ENCODE peak calls at places on chromosomes 3 and 15, in five cellular contexts. One of them, this sample, is unnamed.

GRCh38 chr15:39786444-39787056 is 3.9 kb upstream of the FSIP1 start:
- DNase-seq in endothelial cell: no peak
- DNase-seq in HS-5: peak
- DNase-seq in RWPE1: peak
- DNase-seq in AG04450: peak
- DNase-seq in this sample: no peak

GRCh38 chr3:12909710-12910109 is 68.3 kb upstream of the RPL32 start:
- DNase-seq in endothelial cell: no peak
- DNase-seq in HS-5: no peak
- DNase-seq in RWPE1: no peak
- DNase-seq in AG04450: no peak
- DNase-seq in this sample: no peak

GRCh38 chr3:179852117-179852886 is 184.4 kb downstream of the PEX5L start:
- DNase-seq in endothelial cell: no peak
- DNase-seq in HS-5: peak
- DNase-seq in RWPE1: no peak
- DNase-seq in AG04450: peak
- DNase-seq in this sample: no peak

GRCh38 chr3:129233538-129233937 is 15.9 kb upstream of the COPG1 start:
- DNase-seq in endothelial cell: no peak
- DNase-seq in HS-5: no peak
- DNase-seq in RWPE1: no peak
- DNase-seq in AG04450: no peak
- DNase-seq in this sample: no peak

GRCh38 chr15:57505949-57506391 is 85.7 kb upstream of the MYZAP start:
- DNase-seq in endothelial cell: no peak
- DNase-seq in HS-5: no peak
- DNase-seq in RWPE1: peak
- DNase-seq in AG04450: no peak
- DNase-seq in this sample: no peak

GRCh38 chr3:126355777-126356372 is 1.3 kb downstream of the KLF15 start:
- DNase-seq in endothelial cell: peak
- DNase-seq in HS-5: no peak
- DNase-seq in RWPE1: peak
- DNase-seq in AG04450: no peak
- DNase-seq in this sample: peak

GRCh38 chr3:18423401-18424212 is 1.5 kb downstream of the SATB1 start:
- DNase-seq in endothelial cell: peak
- DNase-seq in HS-5: no peak
- DNase-seq in RWPE1: no peak
- DNase-seq in AG04450: no peak
- DNase-seq in this sample: no peak

GRCh38 chr15:62745621-62746180 is 296.8 kb upstream of the TPM1 start:
- DNase-seq in endothelial cell: no peak
- DNase-seq in HS-5: no peak
- DNase-seq in RWPE1: no peak
- DNase-seq in AG04450: no peak
- DNase-seq in this sample: no peak

GRCh38 chr15:84681822-84682221 is 23.8 kb upstream of the NMB start:
- DNase-seq in endothelial cell: no peak
- DNase-seq in HS-5: no peak
- DNase-seq in RWPE1: no peak
- DNase-seq in AG04450: no peak
- DNase-seq in this sample: no peak

GRCh38 chr3:153209596-153209995 is 47.6 kb downstream of the RAP2B start:
- DNase-seq in endothelial cell: peak
- DNase-seq in HS-5: peak
- DNase-seq in RWPE1: peak
- DNase-seq in AG04450: no peak
- DNase-seq in this sample: peak

GRCh38 chr3:61194892-61195538 is 56.2 kb downstream of the FHIT start:
- DNase-seq in endothelial cell: no peak
- DNase-seq in HS-5: no peak
- DNase-seq in RWPE1: no peak
- DNase-seq in AG04450: no peak
- DNase-seq in this sample: no peak

GRCh38 chr3:74631771-74632170 is 17.3 kb upstream of the CNTN3 start:
- DNase-seq in endothelial cell: no peak
- DNase-seq in HS-5: no peak
- DNase-seq in RWPE1: no peak
- DNase-seq in AG04450: no peak
- DNase-seq in this sample: no peak

GRCh38 chr15:48888209-48888608 is 10.3 kb downstream of the EID1 start:
- DNase-seq in endothelial cell: no peak
- DNase-seq in HS-5: no peak
- DNase-seq in RWPE1: no peak
- DNase-seq in AG04450: no peak
- DNase-seq in this sample: no peak

GRCh38 chr3:76078101-76078500 is 292.8 kb upstream of the ZNF717 start:
- DNase-seq in endothelial cell: no peak
- DNase-seq in HS-5: no peak
- DNase-seq in RWPE1: no peak
- DNase-seq in AG04450: no peak
- DNase-seq in this sample: no peak

GRCh38 chr15:31485911-31486461 is 159.4 kb downstream of the KLF13 start:
- DNase-seq in endothelial cell: no peak
- DNase-seq in HS-5: no peak
- DNase-seq in RWPE1: no peak
- DNase-seq in AG04450: no peak
- DNase-seq in this sample: no peak

GRCh38 chr3:189630667-189631372 is 369 bp upstream of the TP63 start:
- DNase-seq in endothelial cell: no peak
- DNase-seq in HS-5: no peak
- DNase-seq in RWPE1: no peak
- DNase-seq in AG04450: no peak
- DNase-seq in this sample: no peak

GRCh38 chr15:51369451-51369761 is 28.0 kb downstream of the GLDN start:
- DNase-seq in endothelial cell: no peak
- DNase-seq in HS-5: no peak
- DNase-seq in RWPE1: no peak
- DNase-seq in AG04450: no peak
- DNase-seq in this sample: no peak

GRCh38 chr3:10883478-10884234 is 67.6 kb downstream of the SLC6A11 start:
- DNase-seq in endothelial cell: peak
- DNase-seq in HS-5: no peak
- DNase-seq in RWPE1: no peak
- DNase-seq in AG04450: no peak
- DNase-seq in this sample: no peak

GRCh38 chr15:75760689-75761435 is 48.2 kb upstream of the CSPG4 start:
- DNase-seq in endothelial cell: no peak
- DNase-seq in HS-5: no peak
- DNase-seq in RWPE1: no peak
- DNase-seq in AG04450: no peak
- DNase-seq in this sample: no peak

GRCh38 chr3:35760147-35760546 is 120.8 kb downstream of the ARPP21 start:
- DNase-seq in endothelial cell: no peak
- DNase-seq in HS-5: no peak
- DNase-seq in RWPE1: no peak
- DNase-seq in AG04450: no peak
- DNase-seq in this sample: no peak

GRCh38 chr15:39195988-39196486 is 384.8 kb upstream of the THBS1 start:
- DNase-seq in endothelial cell: no peak
- DNase-seq in HS-5: peak
- DNase-seq in RWPE1: peak
- DNase-seq in AG04450: no peak
- DNase-seq in this sample: no peak

GRCh38 chr3:194166682-194167479 is 30.9 kb downstream of the HES1 start:
- DNase-seq in endothelial cell: no peak
- DNase-seq in HS-5: no peak
- DNase-seq in RWPE1: no peak
- DNase-seq in AG04450: no peak
- DNase-seq in this sample: no peak

GRCh38 chr3:127534161-127534451 is 56.4 kb downstream of the TPRA1 start:
- DNase-seq in endothelial cell: no peak
- DNase-seq in HS-5: no peak
- DNase-seq in RWPE1: no peak
- DNase-seq in AG04450: no peak
- DNase-seq in this sample: no peak

GRCh38 chr15:29058903-29059539 is 173.2 kb downstream of the APBA2 start:
- DNase-seq in endothelial cell: no peak
- DNase-seq in HS-5: no peak
- DNase-seq in RWPE1: no peak
- DNase-seq in AG04450: no peak
- DNase-seq in this sample: no peak

GRCh38 chr3:120854908-120855526 is 53.0 kb upstream of the STXBP5L start:
- DNase-seq in endothelial cell: no peak
- DNase-seq in HS-5: no peak
- DNase-seq in RWPE1: no peak
- DNase-seq in AG04450: no peak
- DNase-seq in this sample: no peak

GRCh38 chr15:47473857-47474256 is 243.4 kb upstream of the SEMA6D start:
- DNase-seq in endothelial cell: no peak
- DNase-seq in HS-5: no peak
- DNase-seq in RWPE1: no peak
- DNase-seq in AG04450: no peak
- DNase-seq in this sample: no peak

GRCh38 chr15:55403531-55403930 is 4.6 kb downstream of the CCPG1 start:
- DNase-seq in endothelial cell: no peak
- DNase-seq in HS-5: no peak
- DNase-seq in RWPE1: no peak
- DNase-seq in AG04450: no peak
- DNase-seq in this sample: no peak

GRCh38 chr3:46102780-46103130 is 75.5 kb upstream of the XCR1 start:
- DNase-seq in endothelial cell: no peak
- DNase-seq in HS-5: no peak
- DNase-seq in RWPE1: no peak
- DNase-seq in AG04450: no peak
- DNase-seq in this sample: no peak

GRCh38 chr15:31887246-31887645 is 143.1 kb upstream of the CHRNA7 start:
- DNase-seq in endothelial cell: peak
- DNase-seq in HS-5: no peak
- DNase-seq in RWPE1: no peak
- DNase-seq in AG04450: no peak
- DNase-seq in this sample: no peak

GRCh38 chr15:74312445-74313007 is 54.9 kb downstream of the CYP11A1 start:
- DNase-seq in endothelial cell: no peak
- DNase-seq in HS-5: no peak
- DNase-seq in RWPE1: no peak
- DNase-seq in AG04450: no peak
- DNase-seq in this sample: no peak

GRCh38 chr3:150412599-150413069 is 4.5 kb downstream of the TSC22D2 start:
- DNase-seq in endothelial cell: no peak
- DNase-seq in HS-5: peak
- DNase-seq in RWPE1: no peak
- DNase-seq in AG04450: peak
- DNase-seq in this sample: no peak

GRCh38 chr3:114659109-114660081 is 365.6 kb downstream of the TIGIT start:
- DNase-seq in endothelial cell: no peak
- DNase-seq in HS-5: no peak
- DNase-seq in RWPE1: no peak
- DNase-seq in AG04450: no peak
- DNase-seq in this sample: no peak

GRCh38 chr15:39828374-39828931 is 45.8 kb upstream of the FSIP1 start:
- DNase-seq in endothelial cell: no peak
- DNase-seq in HS-5: no peak
- DNase-seq in RWPE1: peak
- DNase-seq in AG04450: no peak
- DNase-seq in this sample: no peak

GRCh38 chr3:153624310-153625030 is 462.4 kb downstream of the RAP2B start:
- DNase-seq in endothelial cell: no peak
- DNase-seq in HS-5: no peak
- DNase-seq in RWPE1: no peak
- DNase-seq in AG04450: no peak
- DNase-seq in this sample: no peak

GRCh38 chr3:17639765-17640164 is 102.7 kb downstream of the TBC1D5 start:
- DNase-seq in endothelial cell: no peak
- DNase-seq in HS-5: peak
- DNase-seq in RWPE1: peak
- DNase-seq in AG04450: peak
- DNase-seq in this sample: no peak